ENCODE peak calls at places on chromosomes 2 and 18, in nine cellular contexts. One of them, this sample, is unnamed.

GRCh38 chr2:69138247-69138754 is 125.3 kb downstream of the ANTXR1 start:
- DNase-seq in neural progenitor cell: no peak
- DNase-seq in K562: no peak
- DNase-seq in Jurkat, Clone E6-1: no peak
- DNase-seq in cardiac fibroblast: peak
- DNase-seq in A549: peak
- DNase-seq in IMR-90: peak
- DNase-seq in kidney: no peak
- DNase-seq in fibroblast of the aortic adventitia: peak
- DNase-seq in this sample: no peak

GRCh38 chr2:37827911-37828411 is 97.1 kb upstream of the RMDN2 start:
- DNase-seq in Jurkat, Clone E6-1: no peak
- DNase-seq in kidney: no peak
- DNase-seq in IMR-90: peak
- DNase-seq in fibroblast of the aortic adventitia: peak
- DNase-seq in K562: no peak
- DNase-seq in neural progenitor cell: peak
- DNase-seq in cardiac fibroblast: peak
- DNase-seq in A549: no peak
- DNase-seq in this sample: peak

GRCh38 chr2:67437132-67437531 is 40.0 kb downstream of the ETAA1 start:
- DNase-seq in fibroblast of the aortic adventitia: no peak
- DNase-seq in cardiac fibroblast: no peak
- DNase-seq in K562: no peak
- DNase-seq in kidney: no peak
- DNase-seq in IMR-90: peak
- DNase-seq in A549: peak
- DNase-seq in neural progenitor cell: no peak
- DNase-seq in Jurkat, Clone E6-1: no peak
- DNase-seq in this sample: no peak

GRCh38 chr18:28189400-28190239 is 12.7 kb upstream of the CDH2 start:
- DNase-seq in A549: peak
- DNase-seq in cardiac fibroblast: peak
- DNase-seq in K562: peak
- DNase-seq in neural progenitor cell: peak
- DNase-seq in fibroblast of the aortic adventitia: peak
- DNase-seq in kidney: no peak
- DNase-seq in IMR-90: peak
- DNase-seq in Jurkat, Clone E6-1: peak
- DNase-seq in this sample: no peak

GRCh38 chr2:124476291-124476690 is 451.2 kb downstream of the CNTNAP5 start:
- DNase-seq in IMR-90: peak
- DNase-seq in Jurkat, Clone E6-1: no peak
- DNase-seq in A549: no peak
- DNase-seq in K562: no peak
- DNase-seq in kidney: no peak
- DNase-seq in cardiac fibroblast: peak
- DNase-seq in neural progenitor cell: no peak
- DNase-seq in fibroblast of the aortic adventitia: no peak
- DNase-seq in this sample: no peak

GRCh38 chr18:63028380-63028779 is 291.2 kb downstream of the BCL2 start:
- DNase-seq in cardiac fibroblast: no peak
- DNase-seq in neural progenitor cell: no peak
- DNase-seq in A549: no peak
- DNase-seq in Jurkat, Clone E6-1: no peak
- DNase-seq in kidney: no peak
- DNase-seq in fibroblast of the aortic adventitia: no peak
- DNase-seq in K562: no peak
- DNase-seq in IMR-90: no peak
- DNase-seq in this sample: no peak

GRCh38 chr2:3021720-3022119 is 355.9 kb downstream of the EIPR1 start:
- DNase-seq in IMR-90: no peak
- DNase-seq in fibroblast of the aortic adventitia: no peak
- DNase-seq in neural progenitor cell: no peak
- DNase-seq in K562: no peak
- DNase-seq in A549: no peak
- DNase-seq in Jurkat, Clone E6-1: no peak
- DNase-seq in cardiac fibroblast: no peak
- DNase-seq in kidney: no peak
- DNase-seq in this sample: no peak

GRCh38 chr2:150946831-150947230 is 314.8 kb downstream of the RBM43 start:
- DNase-seq in kidney: no peak
- DNase-seq in fibroblast of the aortic adventitia: no peak
- DNase-seq in neural progenitor cell: no peak
- DNase-seq in K562: no peak
- DNase-seq in Jurkat, Clone E6-1: no peak
- DNase-seq in IMR-90: peak
- DNase-seq in A549: no peak
- DNase-seq in cardiac fibroblast: no peak
- DNase-seq in this sample: no peak

GRCh38 chr18:47577520-47577919 is 326.1 kb upstream of the SKOR2 start:
- DNase-seq in kidney: no peak
- DNase-seq in A549: no peak
- DNase-seq in cardiac fibroblast: no peak
- DNase-seq in IMR-90: no peak
- DNase-seq in fibroblast of the aortic adventitia: no peak
- DNase-seq in neural progenitor cell: peak
- DNase-seq in Jurkat, Clone E6-1: no peak
- DNase-seq in K562: no peak
- DNase-seq in this sample: no peak

GRCh38 chr2:219182331-219183150 is 4.5 kb downstream of the RETREG2 start:
- DNase-seq in IMR-90: no peak
- DNase-seq in A549: no peak
- DNase-seq in neural progenitor cell: no peak
- DNase-seq in cardiac fibroblast: no peak
- DNase-seq in K562: no peak
- DNase-seq in kidney: no peak
- DNase-seq in fibroblast of the aortic adventitia: no peak
- DNase-seq in Jurkat, Clone E6-1: no peak
- DNase-seq in this sample: no peak

GRCh38 chr2:197487385-197487784 is 12.3 kb downstream of the HSPD1 start:
- DNase-seq in fibroblast of the aortic adventitia: no peak
- DNase-seq in neural progenitor cell: no peak
- DNase-seq in K562: no peak
- DNase-seq in Jurkat, Clone E6-1: no peak
- DNase-seq in A549: no peak
- DNase-seq in cardiac fibroblast: no peak
- DNase-seq in IMR-90: no peak
- DNase-seq in kidney: no peak
- DNase-seq in this sample: no peak

GRCh38 chr2:161771148-161771547 is 146.9 kb downstream of the SLC4A10 start:
- DNase-seq in cardiac fibroblast: no peak
- DNase-seq in K562: no peak
- DNase-seq in Jurkat, Clone E6-1: no peak
- DNase-seq in IMR-90: no peak
- DNase-seq in fibroblast of the aortic adventitia: no peak
- DNase-seq in kidney: no peak
- DNase-seq in neural progenitor cell: no peak
- DNase-seq in A549: no peak
- DNase-seq in this sample: no peak

GRCh38 chr2:84906108-84906899 is 848 bp downstream of the TMSB10 start:
- DNase-seq in cardiac fibroblast: no peak
- DNase-seq in fibroblast of the aortic adventitia: no peak
- DNase-seq in A549: peak
- DNase-seq in Jurkat, Clone E6-1: no peak
- DNase-seq in neural progenitor cell: peak
- DNase-seq in K562: peak
- DNase-seq in IMR-90: no peak
- DNase-seq in kidney: peak
- DNase-seq in this sample: peak

GRCh38 chr2:83103602-83104001 is 1355.5 kb downstream of the SUCLG1 start:
- DNase-seq in neural progenitor cell: no peak
- DNase-seq in IMR-90: peak
- DNase-seq in A549: no peak
- DNase-seq in K562: no peak
- DNase-seq in Jurkat, Clone E6-1: no peak
- DNase-seq in cardiac fibroblast: peak
- DNase-seq in fibroblast of the aortic adventitia: peak
- DNase-seq in kidney: no peak
- DNase-seq in this sample: no peak

GRCh38 chr2:231512222-231512621 is 18.0 kb downstream of the NMUR1 start:
- DNase-seq in Jurkat, Clone E6-1: no peak
- DNase-seq in K562: no peak
- DNase-seq in fibroblast of the aortic adventitia: no peak
- DNase-seq in IMR-90: no peak
- DNase-seq in kidney: no peak
- DNase-seq in cardiac fibroblast: peak
- DNase-seq in A549: no peak
- DNase-seq in neural progenitor cell: no peak
- DNase-seq in this sample: peak

GRCh38 chr2:53028259-53028658 is 739.3 kb upstream of the CHAC2 start:
- DNase-seq in K562: no peak
- DNase-seq in Jurkat, Clone E6-1: no peak
- DNase-seq in A549: peak
- DNase-seq in neural progenitor cell: no peak
- DNase-seq in IMR-90: peak
- DNase-seq in kidney: no peak
- DNase-seq in cardiac fibroblast: peak
- DNase-seq in fibroblast of the aortic adventitia: peak
- DNase-seq in this sample: no peak

GRCh38 chr2:200905618-200906296 is 16.6 kb downstream of the NIF3L1 start:
- DNase-seq in kidney: peak
- DNase-seq in cardiac fibroblast: peak
- DNase-seq in A549: peak
- DNase-seq in fibroblast of the aortic adventitia: peak
- DNase-seq in IMR-90: peak
- DNase-seq in K562: peak
- DNase-seq in neural progenitor cell: peak
- DNase-seq in Jurkat, Clone E6-1: peak
- DNase-seq in this sample: peak

GRCh38 chr2:22582107-22582506 is 802.9 kb upstream of the KLHL29 start:
- DNase-seq in K562: no peak
- DNase-seq in A549: no peak
- DNase-seq in IMR-90: no peak
- DNase-seq in fibroblast of the aortic adventitia: no peak
- DNase-seq in kidney: no peak
- DNase-seq in Jurkat, Clone E6-1: no peak
- DNase-seq in cardiac fibroblast: no peak
- DNase-seq in neural progenitor cell: no peak
- DNase-seq in this sample: no peak

GRCh38 chr2:219362524-219363164 is 25.1 kb downstream of the DNPEP start:
- DNase-seq in cardiac fibroblast: peak
- DNase-seq in IMR-90: peak
- DNase-seq in K562: no peak
- DNase-seq in neural progenitor cell: no peak
- DNase-seq in kidney: no peak
- DNase-seq in A549: peak
- DNase-seq in Jurkat, Clone E6-1: no peak
- DNase-seq in fibroblast of the aortic adventitia: peak
- DNase-seq in this sample: peak

GRCh38 chr2:74498500-74499268 is 719 bp downstream of the LBX2 start:
- DNase-seq in K562: no peak
- DNase-seq in Jurkat, Clone E6-1: no peak
- DNase-seq in neural progenitor cell: peak
- DNase-seq in IMR-90: no peak
- DNase-seq in kidney: peak
- DNase-seq in cardiac fibroblast: no peak
- DNase-seq in fibroblast of the aortic adventitia: no peak
- DNase-seq in A549: peak
- DNase-seq in this sample: no peak
- H3K4me3 ChIP-seq in K562: no peak
- H3K4me3 ChIP-seq in Jurkat, Clone E6-1: no peak
- H3K4me3 ChIP-seq in neural progenitor cell: peak
- H3K4me3 ChIP-seq in IMR-90: peak
- H3K4me3 ChIP-seq in kidney: peak
- H3K4me3 ChIP-seq in cardiac fibroblast: peak
- H3K4me3 ChIP-seq in fibroblast of the aortic adventitia: peak
- H3K4me3 ChIP-seq in A549: no peak
- H3K4me3 ChIP-seq in this sample: peak

GRCh38 chr2:120596990-120597594 is 138.6 kb upstream of the GLI2 start:
- DNase-seq in neural progenitor cell: peak
- DNase-seq in K562: no peak
- DNase-seq in Jurkat, Clone E6-1: no peak
- DNase-seq in cardiac fibroblast: peak
- DNase-seq in kidney: peak
- DNase-seq in A549: no peak
- DNase-seq in IMR-90: peak
- DNase-seq in fibroblast of the aortic adventitia: peak
- DNase-seq in this sample: peak

GRCh38 chr2:120596191-120596781 is 139.4 kb upstream of the GLI2 start:
- DNase-seq in fibroblast of the aortic adventitia: no peak
- DNase-seq in IMR-90: no peak
- DNase-seq in K562: no peak
- DNase-seq in A549: no peak
- DNase-seq in Jurkat, Clone E6-1: no peak
- DNase-seq in kidney: peak
- DNase-seq in cardiac fibroblast: peak
- DNase-seq in neural progenitor cell: no peak
- DNase-seq in this sample: no peak

GRCh38 chr2:120599064-120599463 is 136.6 kb upstream of the GLI2 start:
- DNase-seq in Jurkat, Clone E6-1: no peak
- DNase-seq in fibroblast of the aortic adventitia: no peak
- DNase-seq in A549: no peak
- DNase-seq in neural progenitor cell: no peak
- DNase-seq in kidney: peak
- DNase-seq in IMR-90: no peak
- DNase-seq in cardiac fibroblast: no peak
- DNase-seq in K562: no peak
- DNase-seq in this sample: no peak

GRCh38 chr2:120598416-120598815 is 137.3 kb upstream of the GLI2 start:
- DNase-seq in A549: no peak
- DNase-seq in K562: no peak
- DNase-seq in kidney: peak
- DNase-seq in Jurkat, Clone E6-1: no peak
- DNase-seq in fibroblast of the aortic adventitia: no peak
- DNase-seq in IMR-90: no peak
- DNase-seq in neural progenitor cell: no peak
- DNase-seq in cardiac fibroblast: no peak
- DNase-seq in this sample: no peak

GRCh38 chr2:120597595-120598193 is 138.0 kb upstream of the GLI2 start:
- DNase-seq in kidney: peak
- DNase-seq in IMR-90: no peak
- DNase-seq in neural progenitor cell: no peak
- DNase-seq in cardiac fibroblast: peak
- DNase-seq in Jurkat, Clone E6-1: no peak
- DNase-seq in K562: no peak
- DNase-seq in fibroblast of the aortic adventitia: no peak
- DNase-seq in A549: no peak
- DNase-seq in this sample: no peak
- H3K4me3 ChIP-seq in kidney: no peak
- H3K4me3 ChIP-seq in IMR-90: no peak
- H3K4me3 ChIP-seq in neural progenitor cell: no peak
- H3K4me3 ChIP-seq in cardiac fibroblast: no peak
- H3K4me3 ChIP-seq in Jurkat, Clone E6-1: no peak
- H3K4me3 ChIP-seq in K562: no peak
- H3K4me3 ChIP-seq in fibroblast of the aortic adventitia: no peak
- H3K4me3 ChIP-seq in A549: no peak
- H3K4me3 ChIP-seq in this sample: no peak

GRCh38 chr2:216635701-216636541 is 2.7 kb downstream of the IGFBP2 start:
- DNase-seq in A549: no peak
- DNase-seq in IMR-90: no peak
- DNase-seq in kidney: peak
- DNase-seq in cardiac fibroblast: no peak
- DNase-seq in fibroblast of the aortic adventitia: no peak
- DNase-seq in K562: no peak
- DNase-seq in neural progenitor cell: peak
- DNase-seq in Jurkat, Clone E6-1: no peak
- DNase-seq in this sample: no peak
- H3K4me3 ChIP-seq in A549: no peak
- H3K4me3 ChIP-seq in IMR-90: no peak
- H3K4me3 ChIP-seq in kidney: no peak
- H3K4me3 ChIP-seq in cardiac fibroblast: no peak
- H3K4me3 ChIP-seq in fibroblast of the aortic adventitia: no peak
- H3K4me3 ChIP-seq in K562: no peak
- H3K4me3 ChIP-seq in neural progenitor cell: peak
- H3K4me3 ChIP-seq in Jurkat, Clone E6-1: no peak
- H3K4me3 ChIP-seq in this sample: no peak

GRCh38 chr18:36849288-36850011 is 20.5 kb downstream of the KIAA1328 start:
- DNase-seq in A549: no peak
- DNase-seq in Jurkat, Clone E6-1: no peak
- DNase-seq in fibroblast of the aortic adventitia: peak
- DNase-seq in K562: no peak
- DNase-seq in cardiac fibroblast: peak
- DNase-seq in neural progenitor cell: no peak
- DNase-seq in kidney: no peak
- DNase-seq in IMR-90: peak
- DNase-seq in this sample: no peak
- H3K4me3 ChIP-seq in A549: no peak
- H3K4me3 ChIP-seq in Jurkat, Clone E6-1: no peak
- H3K4me3 ChIP-seq in fibroblast of the aortic adventitia: no peak
- H3K4me3 ChIP-seq in K562: no peak
- H3K4me3 ChIP-seq in cardiac fibroblast: no peak
- H3K4me3 ChIP-seq in neural progenitor cell: no peak
- H3K4me3 ChIP-seq in kidney: no peak
- H3K4me3 ChIP-seq in IMR-90: no peak
- H3K4me3 ChIP-seq in this sample: no peak

This sample was measured in right atrium auricular region.